ENCODE peak calls at places on chromosomes 16 and 17, in seven cellular contexts. K is GM23248, P is fibroblast of the aortic adventitia, S is uterus, M is cardiac muscle cell, O is thoracic aorta, R is BE2C. A is an unnamed sample.
A peak's percentile ranks its signal among the peaks of the same experiment; 100 is the strongest.

GRCh38 chr17:57034807-57035754 is 50.0 kb upstream of the AKAP1 start:
- DNase-seq in O (no peak), M (no peak), R (no peak), S (no peak), K (no peak), P (no peak), A (no peak)

GRCh38 chr16:12078405-12079245 is 102.1 kb downstream of the SNX29 start:
- DNase-seq in M (no peak), R (no peak), P (no peak), O (no peak), S (no peak), K (no peak), A (no peak)

GRCh38 chr17:75894049-75894742 is 2.6 kb downstream of the TRIM65 start:
- DNase-seq in O (no peak), K (no peak), M (no peak), P (no peak), S (peak; percentile 55), R (no peak), A (no peak)

GRCh38 chr17:42407289-42407836 is 15.7 kb downstream of the CAVIN1 start:
- DNase-seq in O (peak; percentile 72), S (peak; percentile 72), M (peak; percentile 54), P (peak; percentile 82), R (peak; percentile 67), K (peak; percentile 80), A (peak; percentile 88)

GRCh38 chr17:75587718-75588545 is at the start of gene MYO15B:
- DNase-seq in O (no peak), R (no peak), K (peak; percentile 32), S (peak; percentile 75), M (peak; percentile 47), P (no peak), A (peak; percentile 72)

GRCh38 chr17:43540821-43541674 is 5.1 kb downstream of the ETV4 start:
- DNase-seq in R (peak; percentile 61), P (peak; percentile 49), K (no peak), M (no peak), O (no peak), S (no peak), A (peak; percentile 40)

GRCh38 chr17:77420804-77421634 is 280.2 kb downstream of the SEC14L1 start:
- DNase-seq in S (peak; percentile 84), O (no peak), K (peak; percentile 68), M (peak; percentile 49), P (peak; percentile 38), R (peak; percentile 85), A (no peak)

GRCh38 chr17:66526827-66527226 is 224.4 kb downstream of the PRKCA start:
- DNase-seq in M (no peak), O (no peak), R (no peak), S (no peak), K (no peak), P (no peak), A (no peak)

GRCh38 chr16:27748868-27749546 is 199.1 kb downstream of the KATNIP start:
- DNase-seq in K (peak; percentile 94), S (peak; percentile 30), P (peak; percentile 91), R (peak; percentile 61), O (no peak), M (peak; percentile 71), A (peak; percentile 21)

GRCh38 chr16:2250652-2251280 is 621 bp downstream of the ECI1 start:
- DNase-seq in R (no peak), K (peak; percentile 50), O (no peak), S (no peak), M (no peak), P (peak; percentile 55), A (no peak)

GRCh38 chr17:42274812-42275526 is 1.2 kb downstream of the STAT5B start:
- DNase-seq in M (no peak), R (no peak), K (peak; percentile 65), O (no peak), P (peak; percentile 55), S (no peak), A (no peak)

GRCh38 chr16:11034481-11034931 is 90.1 kb downstream of the CLEC16A start:
- DNase-seq in M (peak; percentile 55), K (peak; percentile 65), O (no peak), R (no peak), P (no peak), S (peak; percentile 55), A (peak; percentile 51)

GRCh38 chr17:34098712-34099111 is 156.4 kb upstream of the CCL2 start:
- DNase-seq in P (no peak), S (no peak), M (no peak), O (no peak), K (peak; percentile 18), R (no peak), A (no peak)

GRCh38 chr16:29710227-29711219 is 31.5 kb downstream of the QPRT start:
- DNase-seq in O (no peak), R (peak; percentile 53), S (no peak), P (peak; percentile 82), K (peak; percentile 89), M (peak; percentile 48), A (no peak)

GRCh38 chr16:59210955-59211541 is 476.9 kb upstream of the GOT2 start:
- DNase-seq in R (no peak), P (peak; percentile 0), S (no peak), O (no peak), M (peak; percentile 77), K (peak; percentile 22), A (no peak)

GRCh38 chr16:84072014-84072413 is 29.4 kb upstream of the SLC38A8 start:
- DNase-seq in O (no peak), K (no peak), S (no peak), M (no peak), P (peak; percentile 19), R (no peak), A (no peak)

GRCh38 chr17:67990909-67991308 is 5.4 kb downstream of the C17orf58 start:
- DNase-seq in M (no peak), S (no peak), P (no peak), R (no peak), K (no peak), O (no peak), A (no peak)

GRCh38 chr16:81071816-81072215 is 5.2 kb downstream of the C16orf46 start:
- DNase-seq in K (no peak), P (no peak), R (no peak), M (no peak), S (no peak), O (no peak), A (no peak)

GRCh38 chr17:81440511-81441244 is 45.4 kb downstream of the BAHCC1 start:
- DNase-seq in O (no peak), P (no peak), K (peak; percentile 13), M (peak; percentile 68), S (no peak), R (peak; percentile 83), A (no peak)

GRCh38 chr16:58299757-58300349 is 5.0 kb upstream of the PRSS54 start:
- DNase-seq in K (peak; percentile 23), R (peak; percentile 33), O (no peak), S (no peak), M (peak; percentile 13), P (peak; percentile 10), A (no peak)

GRCh38 chr16:56728027-56728426 is 1.9 kb upstream of the NUP93 start:
- DNase-seq in P (no peak), K (no peak), M (no peak), S (no peak), O (no peak), R (no peak), A (no peak)

GRCh38 chr16:4172070-4172469 is 55.8 kb upstream of the ADCY9 start:
- DNase-seq in O (no peak), P (peak; percentile 74), R (no peak), K (peak; percentile 90), M (no peak), S (no peak), A (no peak)

GRCh38 chr17:70621593-70621992 is 452.3 kb downstream of the KCNJ2 start:
- DNase-seq in M (no peak), R (no peak), S (no peak), P (no peak), O (no peak), K (peak; percentile 4), A (no peak)

GRCh38 chr16:75053791-75054555 is 55.1 kb downstream of the ZNRF1 start:
- DNase-seq in K (no peak), O (no peak), R (peak; percentile 85), P (no peak), S (no peak), M (no peak), A (peak; percentile 70)

GRCh38 chr17:48179071-48179945 is 71.7 kb downstream of the SNX11 start:
- DNase-seq in M (no peak), R (no peak), O (no peak), S (no peak), P (peak; percentile 29), K (no peak), A (no peak)

GRCh38 chr17:9726291-9726690 is 65.1 kb downstream of the DHRS7C start:
- DNase-seq in M (no peak), P (no peak), K (no peak), O (no peak), S (no peak), R (no peak), A (no peak)

GRCh38 chr16:89174877-89175276 is 3.3 kb downstream of the CDH15 start:
- DNase-seq in M (no peak), S (no peak), O (no peak), R (no peak), P (peak; percentile 43), K (no peak), A (no peak)
- H3K4me3 ChIP-seq in M (no peak overlapping the region), S (no peak overlapping the region), O (no peak overlapping the region), R (no peak overlapping the region), P (no peak overlapping the region), K (no peak overlapping the region), A (no peak overlapping the region)

GRCh38 chr17:50950002-50950877 is 84.1 kb upstream of the TOB1 start:
- DNase-seq in S (peak; percentile 88), P (peak; percentile 89), M (peak; percentile 72), O (peak; percentile 56), K (peak; percentile 98), R (peak; percentile 76), A (peak; percentile 77)
- H3K4me3 ChIP-seq in S (no peak overlapping the region), P (peak overlapping the region; percentile 39), M (no peak overlapping the region), O (peak overlapping the region; percentile 34), K (peak overlapping the region; percentile 29), R (peak overlapping the region; percentile 3), A (peak overlapping the region; percentile 38)

GRCh38 chr17:46163316-46163715 is 29.9 kb downstream of the KANSL1 start:
- DNase-seq in R (no peak), P (no peak), O (no peak), M (no peak), K (no peak), S (no peak), A (no peak)
- H3K4me3 ChIP-seq in R (no peak overlapping the region), P (no peak overlapping the region), O (no peak overlapping the region), M (no peak overlapping the region), K (no peak overlapping the region), S (no peak overlapping the region), A (no peak overlapping the region)

GRCh38 chr17:79991924-79992656 is 43.6 kb downstream of the TBC1D16 start:
- DNase-seq in O (no peak), K (peak; percentile 27), P (no peak), R (peak; percentile 39), S (no peak), M (no peak), A (peak; percentile 57)

GRCh38 chr17:79993390-79994221 is 42.1 kb downstream of the TBC1D16 start:
- DNase-seq in O (no peak), P (peak; percentile 92), M (peak; percentile 73), R (peak; percentile 80), S (peak; percentile 89), K (peak; percentile 98), A (peak; percentile 81)

GRCh38 chr17:79991140-79991923 is 44.3 kb downstream of the TBC1D16 start:
- DNase-seq in O (no peak), P (peak; percentile 74), S (peak; percentile 81), R (peak; percentile 93), K (peak; percentile 92), M (peak; percentile 86), A (peak; percentile 83)

GRCh38 chr17:79994602-79995001 is 41.1 kb downstream of the TBC1D16 start:
- DNase-seq in R (no peak), O (no peak), K (no peak), P (no peak), M (no peak), S (no peak), A (no peak)

GRCh38 chr17:79992657-79993389 is 42.8 kb downstream of the TBC1D16 start:
- DNase-seq in K (peak; percentile 35), S (no peak), R (no peak), O (no peak), P (no peak), M (no peak), A (no peak)
- H3K4me3 ChIP-seq in K (peak overlapping the region; percentile 47), S (peak overlapping the region; percentile 33), R (peak overlapping the region; percentile 62), O (no peak overlapping the region), P (peak overlapping the region; percentile 25), M (no peak overlapping the region), A (peak overlapping the region; percentile 61)